ENCODE peak calls at places on chromosomes 6 and 20, in seven cellular contexts. K is naive thymus-derived CD4-positive, alpha-beta T cell; J is cardiac muscle cell; Y is stomach; E is PC-9; W is AG04450; U is lung. B is an unnamed sample.

GRCh38 chr6:27668442-27669275 is 195.8 kb upstream of the ZNF184 start:
- DNase-seq in E (peak), U (no peak), K (no peak), W (no peak), J (peak), Y (no peak), B (peak)

GRCh38 chr6:97963148-97963680 is 680.2 kb upstream of the MMS22L start:
- DNase-seq in K (no peak), E (no peak), W (no peak), Y (no peak), U (no peak), J (no peak), B (no peak)

GRCh38 chr20:51884561-51884960 is 82.2 kb upstream of the SALL4 start:
- DNase-seq in E (no peak), J (no peak), Y (no peak), W (no peak), U (no peak), K (no peak), B (no peak)

GRCh38 chr6:50143011-50143719 is 93.4 kb upstream of the DEFB112 start:
- DNase-seq in J (no peak), Y (no peak), K (no peak), E (no peak), U (no peak), W (no peak), B (no peak)

GRCh38 chr6:134123666-134124208 is 71.3 kb upstream of the SLC2A12 start:
- DNase-seq in U (no peak), Y (no peak), K (peak), E (peak), J (peak), W (peak), B (peak)

GRCh38 chr6:35064508-35065440 is 76.4 kb downstream of the TCP11 start:
- DNase-seq in U (no peak), Y (no peak), J (peak), K (no peak), W (no peak), E (no peak), B (no peak)

GRCh38 chr6:113211185-113211584 is 646.0 kb upstream of the MARCKS start:
- DNase-seq in J (no peak), Y (no peak), K (no peak), U (no peak), E (no peak), W (no peak), B (no peak)

GRCh38 chr6:149852180-149852579 is 12.0 kb downstream of the LRP11 start:
- DNase-seq in Y (no peak), U (peak), W (no peak), K (no peak), J (no peak), E (peak), B (no peak)

GRCh38 chr6:37373822-37374514 is 20.2 kb downstream of the RNF8 start:
- DNase-seq in K (no peak), E (no peak), U (no peak), J (no peak), W (no peak), Y (no peak), B (no peak)

GRCh38 chr20:59525500-59526241 is 78.7 kb upstream of the PHACTR3 start:
- DNase-seq in J (peak), K (no peak), U (peak), E (no peak), Y (peak), W (no peak), B (peak)

GRCh38 chr6:36963451-36964290 is 9.1 kb downstream of the PI16 start:
- DNase-seq in W (no peak), K (no peak), J (no peak), E (no peak), Y (no peak), U (peak), B (peak)

GRCh38 chr6:162965366-162965765 is 237.6 kb downstream of the PACRG start:
- DNase-seq in U (no peak), K (no peak), J (no peak), E (no peak), W (no peak), Y (no peak), B (no peak)
- H3K27ac ChIP-seq in U (no peak), K (no peak), J (no peak), E (no peak), W (peak), Y (no peak), B (no peak)

DNA sequence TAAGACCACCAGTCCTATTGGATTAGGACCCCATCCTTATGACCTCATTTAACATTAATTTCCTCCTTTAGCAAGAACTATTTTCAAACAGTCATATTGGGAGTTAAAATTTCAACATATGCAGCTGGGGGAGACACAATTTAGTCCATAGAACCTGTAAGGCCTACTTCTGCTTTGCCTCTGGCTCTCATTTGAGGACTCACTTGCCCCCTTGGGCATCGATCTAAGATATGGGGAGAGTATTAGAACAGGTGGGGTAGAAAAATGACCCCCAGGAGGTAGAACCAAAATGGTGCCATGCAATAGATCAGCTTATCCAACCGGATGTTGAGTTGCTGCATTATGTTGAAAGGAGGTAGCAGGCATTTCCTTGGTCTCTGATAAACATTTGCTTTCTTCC is 78.5 kb upstream of the ATXN1 start:
- DNase-seq in K (no peak), J (no peak), Y (no peak), E (no peak), U (no peak), W (no peak), B (no peak)
- H3K27ac ChIP-seq in K (no peak), J (no peak), Y (no peak), E (no peak), U (no peak), W (no peak), B (no peak)

DNA sequence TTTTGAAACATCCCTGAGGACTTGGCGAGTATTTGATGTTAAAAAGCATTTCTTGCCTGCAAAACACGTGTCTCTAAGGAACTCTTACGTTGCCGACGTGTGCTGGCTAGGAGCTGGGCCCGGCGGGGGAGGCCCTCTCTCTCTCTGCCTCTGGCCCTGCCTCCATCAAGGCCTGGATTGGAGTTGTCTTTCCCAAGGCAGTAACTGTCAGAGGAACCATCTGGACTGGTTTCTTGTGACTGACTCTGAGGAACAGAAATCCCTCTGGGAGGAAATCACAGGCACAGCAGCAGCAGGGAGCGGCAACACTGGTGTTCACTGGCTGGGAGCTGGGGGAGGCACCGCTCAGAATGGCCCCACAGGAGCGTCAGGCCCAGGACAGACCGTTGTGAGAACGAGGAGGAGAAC is 244.2 kb downstream of the NRN1 start:
- DNase-seq in K (no peak), U (no peak), J (no peak), W (no peak), Y (no peak), E (no peak), B (no peak)
- H3K27ac ChIP-seq in K (no peak), U (no peak), J (no peak), W (no peak), Y (no peak), E (no peak), B (no peak)

GRCh38 chr6:54195637-54196036 is 84.4 kb downstream of the MLIP start:
- DNase-seq in E (no peak), W (no peak), K (no peak), U (no peak), Y (no peak), J (no peak), B (no peak)

GRCh38 chr6:54191460-54191859 is 80.2 kb downstream of the MLIP start:
- DNase-seq in Y (no peak), E (no peak), W (peak), J (no peak), K (no peak), U (no peak), B (no peak)

GRCh38 chr6:54194067-54194466 is 82.8 kb downstream of the MLIP start:
- DNase-seq in K (no peak), W (peak), E (no peak), Y (no peak), J (no peak), U (no peak), B (no peak)

GRCh38 chr6:54192993-54193392 is 81.8 kb downstream of the MLIP start:
- DNase-seq in W (no peak), J (no peak), K (no peak), U (no peak), E (no peak), Y (no peak), B (no peak)

GRCh38 chr6:54193560-54193959 is 82.3 kb downstream of the MLIP start:
- DNase-seq in J (no peak), W (no peak), Y (no peak), U (no peak), K (no peak), E (no peak), B (no peak)
- H3K27ac ChIP-seq in J (no peak), W (no peak), Y (no peak), U (no peak), K (no peak), E (no peak), B (no peak)

GRCh38 chr6:43985329-43985728 is 141.9 kb downstream of the MRPL14 start:
- DNase-seq in U (no peak), Y (no peak), E (no peak), W (no peak), J (no peak), K (no peak), B (no peak)
- H3K27ac ChIP-seq in U (no peak), Y (no peak), E (no peak), W (no peak), J (no peak), K (no peak), B (no peak)

DNA sequence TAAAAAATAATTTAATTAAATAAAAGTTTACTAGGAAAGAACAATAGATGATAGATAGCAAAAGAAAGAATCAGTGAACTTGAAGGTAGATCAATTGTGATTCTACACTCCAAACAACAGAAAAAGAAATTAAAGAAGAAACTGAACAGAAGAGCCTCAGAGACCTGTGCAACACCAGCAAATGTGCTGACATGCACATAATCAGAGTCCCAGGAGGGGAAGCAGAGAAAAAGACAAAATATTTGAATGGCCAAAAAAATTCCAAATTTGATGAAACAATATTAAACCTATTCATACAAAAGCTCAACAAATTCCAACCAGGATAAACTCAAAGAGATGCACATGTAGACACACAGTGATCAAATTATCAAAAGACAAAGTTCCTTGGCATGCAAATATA is 267.5 kb upstream of the OPRM1 start:
- DNase-seq in K (no peak), J (no peak), E (no peak), W (no peak), Y (no peak), U (no peak), B (no peak)
- H3K27ac ChIP-seq in K (no peak), J (no peak), E (no peak), W (no peak), Y (no peak), U (no peak), B (no peak)

GRCh38 chr6:41736207-41736710 is 851 bp upstream of the TFEB start:
- DNase-seq in E (no peak), J (no peak), W (no peak), Y (peak), U (no peak), K (no peak), B (no peak)

GRCh38 chr6:41734666-41735426 is 562 bp downstream of the TFEB start:
- DNase-seq in Y (peak), K (peak), E (no peak), W (peak), J (peak), U (peak), B (peak)

GRCh38 chr6:41733707-41734665 is 1.4 kb downstream of the TFEB start:
- DNase-seq in Y (peak), K (peak), W (peak), E (no peak), J (peak), U (peak), B (peak)

GRCh38 chr6:41736800-41737555 is 1.6 kb upstream of the TFEB start:
- DNase-seq in E (no peak), W (no peak), Y (peak), J (no peak), U (no peak), K (no peak), B (no peak)

DNA sequence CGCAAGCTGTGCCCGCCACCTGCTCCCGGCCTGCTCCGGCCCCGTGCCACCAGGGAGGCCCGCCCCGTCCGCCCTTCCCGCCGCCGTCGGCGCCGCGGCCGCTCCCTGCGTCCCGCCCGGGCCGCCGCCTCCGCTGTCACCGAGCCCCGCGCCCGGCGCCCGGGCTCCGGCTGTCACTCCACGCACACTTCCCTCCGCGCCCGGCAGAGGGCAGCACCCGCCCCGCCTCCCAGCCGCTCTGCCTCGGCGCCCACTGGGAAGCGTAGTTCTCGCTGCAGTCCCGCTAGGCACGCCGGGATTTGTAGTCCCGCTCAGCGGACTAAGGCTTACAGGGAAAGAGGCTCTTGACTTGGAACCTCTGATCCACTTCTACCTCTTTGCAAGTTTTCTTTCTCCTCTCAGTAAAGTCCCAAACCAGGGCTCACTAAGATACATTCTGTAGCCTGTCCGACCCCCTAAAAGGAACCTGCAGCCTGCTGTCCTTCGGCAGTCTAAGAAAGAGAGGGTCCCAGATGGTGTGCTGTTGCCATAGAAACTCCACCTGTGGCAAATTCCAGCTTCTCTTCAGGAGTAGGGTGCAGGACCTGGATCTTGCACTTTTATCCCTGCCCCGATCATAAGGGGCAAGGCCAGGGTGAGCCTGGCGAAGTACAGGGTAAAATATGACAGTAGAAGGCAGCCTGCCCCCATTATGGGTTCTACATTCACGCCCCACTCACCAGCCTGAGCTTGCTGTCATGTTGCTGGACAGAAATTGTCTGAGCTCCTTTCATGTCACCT is at the start of gene TFEB:
- DNase-seq in E (peak), Y (peak), U (peak), W (peak), K (peak), J (peak), B (peak)
- H3K27ac ChIP-seq in E (no peak), Y (peak), U (peak), W (no peak), K (peak), J (peak), B (peak)

GRCh38 chr6:1554241-1554880 is 55.4 kb upstream of the FOXC1 start:
- DNase-seq in E (no peak), W (no peak), Y (no peak), J (no peak), K (no peak), U (no peak), B (peak)
- H3K27ac ChIP-seq in E (no peak), W (peak), Y (no peak), J (no peak), K (peak), U (no peak), B (peak)

GRCh38 chr6:41063884-41064285 is 8.3 kb downstream of the OARD1 start:
- DNase-seq in W (no peak), E (no peak), K (no peak), J (no peak), U (no peak), Y (no peak), B (no peak)
- H3K27ac ChIP-seq in W (no peak), E (no peak), K (no peak), J (peak), U (peak), Y (peak), B (no peak)